ENCODE peak calls at places on chromosomes 5 and 9, in five cellular contexts. L is left ventricle myocardium inferior, V is dorsolateral prefrontal cortex, E is sigmoid colon, F is stomach. P is an unnamed sample.

GRCh38 chr5:37717613-37718431 is 122.0 kb downstream of the GDNF start:
- DNase-seq in L (no peak), V (no peak), E (peak), F (peak), P (peak)

GRCh38 chr5:119930490-119930889 is 301.1 kb downstream of the FAM170A start:
- DNase-seq in L (no peak), V (no peak), E (no peak), F (no peak), P (no peak)

GRCh38 chr5:117424559-117424958 is 849.9 kb upstream of the SEMA6A start:
- DNase-seq in L (no peak), V (no peak), E (no peak), F (no peak), P (no peak)

GRCh38 chr5:92372766-92373165 is 989.6 kb upstream of the ARRDC3 start:
- DNase-seq in L (no peak), V (no peak), E (no peak), F (no peak), P (no peak)

GRCh38 chr9:112864413-112864812 is 26.3 kb downstream of the SLC46A2 start:
- DNase-seq in L (no peak), V (no peak), E (no peak), F (no peak), P (no peak)

GRCh38 chr5:43305948-43306563 is 7.2 kb downstream of the HMGCS1 start:
- DNase-seq in L (no peak), V (no peak), E (no peak), F (no peak), P (no peak)

GRCh38 chr5:67268233-67269011 is 71.8 kb upstream of the CD180 start:
- DNase-seq in L (peak), V (peak), E (peak), F (peak), P (peak)

GRCh38 chr5:172616730-172617129 is 24.3 kb upstream of the NEURL1B start:
- DNase-seq in L (peak), V (no peak), E (peak), F (no peak), P (no peak)

GRCh38 chr5:102090770-102091169 is 205.3 kb downstream of the SLCO4C1 start:
- DNase-seq in L (no peak), V (no peak), E (no peak), F (no peak), P (no peak)

GRCh38 chr5:31407921-31408714 is 123.8 kb downstream of the DROSHA start:
- DNase-seq in L (no peak), V (no peak), E (no peak), F (no peak), P (no peak)

GRCh38 chr9:11933926-11934325 is 759.3 kb upstream of the TYRP1 start:
- DNase-seq in L (no peak), V (no peak), E (no peak), F (no peak), P (no peak)

GRCh38 chr5:109692852-109693251 is 3.1 kb downstream of the MAN2A1 start:
- DNase-seq in L (no peak), V (peak), E (no peak), F (no peak), P (no peak)

GRCh38 chr5:54518146-54519082 is 855 bp downstream of the SNX18 start:
- DNase-seq in L (peak), V (peak), E (peak), F (peak), P (no peak)

GRCh38 chr9:23434654-23435053 is 391.4 kb downstream of the ELAVL2 start:
- DNase-seq in L (no peak), V (no peak), E (no peak), F (no peak), P (no peak)

GRCh38 chr9:94824401-94824800 is 97.9 kb downstream of the AOPEP start:
- DNase-seq in L (no peak), V (no peak), E (no peak), F (no peak), P (no peak)
- TF ChIP-seq CTCF in L (no peak), V (no peak), E (no peak), F (no peak), P (no peak)

DNA sequence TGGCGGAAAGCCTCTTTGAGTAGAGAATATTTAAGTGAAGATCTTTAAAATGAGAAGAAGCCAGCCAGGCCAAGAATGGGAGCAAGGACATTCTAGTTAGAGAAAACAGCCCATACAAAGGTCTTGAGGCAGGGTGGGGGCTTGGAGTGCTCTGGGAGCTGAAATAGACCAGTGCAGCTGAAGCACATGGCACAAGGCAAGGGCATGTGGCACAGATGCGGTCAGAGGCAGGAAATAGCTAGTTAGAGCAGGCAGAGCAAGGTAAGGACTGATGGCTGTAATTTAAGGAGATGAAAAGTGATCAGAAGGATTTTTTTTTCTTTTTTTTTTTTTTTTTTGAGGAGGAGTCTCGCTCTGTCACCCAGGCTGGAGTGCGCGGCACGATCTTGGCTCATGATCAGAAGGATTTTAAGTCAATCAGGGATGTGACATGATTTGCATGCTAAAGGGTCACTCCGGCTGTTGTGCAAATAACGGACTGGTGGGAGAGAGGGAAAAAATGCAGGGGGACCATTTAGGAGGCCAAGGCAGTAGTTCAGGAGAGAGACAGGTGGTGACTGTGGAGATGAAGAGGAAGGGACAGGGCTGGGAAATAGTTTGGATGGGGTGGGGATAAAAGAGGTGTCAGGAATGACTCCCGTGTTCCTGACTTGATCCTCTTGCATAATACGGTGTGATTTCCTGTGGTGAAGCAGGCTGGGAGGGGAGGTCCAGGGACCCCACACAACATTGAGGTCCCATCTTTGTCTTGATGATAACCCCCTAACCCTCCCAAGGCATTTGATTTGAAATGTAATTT is 207.6 kb downstream of the HSPA4 start:
- DNase-seq in L (no peak), V (no peak), E (no peak), F (no peak), P (peak)
- H3K4me3 ChIP-seq in L (no peak), V (no peak), E (no peak), F (no peak), P (no peak)

DNA sequence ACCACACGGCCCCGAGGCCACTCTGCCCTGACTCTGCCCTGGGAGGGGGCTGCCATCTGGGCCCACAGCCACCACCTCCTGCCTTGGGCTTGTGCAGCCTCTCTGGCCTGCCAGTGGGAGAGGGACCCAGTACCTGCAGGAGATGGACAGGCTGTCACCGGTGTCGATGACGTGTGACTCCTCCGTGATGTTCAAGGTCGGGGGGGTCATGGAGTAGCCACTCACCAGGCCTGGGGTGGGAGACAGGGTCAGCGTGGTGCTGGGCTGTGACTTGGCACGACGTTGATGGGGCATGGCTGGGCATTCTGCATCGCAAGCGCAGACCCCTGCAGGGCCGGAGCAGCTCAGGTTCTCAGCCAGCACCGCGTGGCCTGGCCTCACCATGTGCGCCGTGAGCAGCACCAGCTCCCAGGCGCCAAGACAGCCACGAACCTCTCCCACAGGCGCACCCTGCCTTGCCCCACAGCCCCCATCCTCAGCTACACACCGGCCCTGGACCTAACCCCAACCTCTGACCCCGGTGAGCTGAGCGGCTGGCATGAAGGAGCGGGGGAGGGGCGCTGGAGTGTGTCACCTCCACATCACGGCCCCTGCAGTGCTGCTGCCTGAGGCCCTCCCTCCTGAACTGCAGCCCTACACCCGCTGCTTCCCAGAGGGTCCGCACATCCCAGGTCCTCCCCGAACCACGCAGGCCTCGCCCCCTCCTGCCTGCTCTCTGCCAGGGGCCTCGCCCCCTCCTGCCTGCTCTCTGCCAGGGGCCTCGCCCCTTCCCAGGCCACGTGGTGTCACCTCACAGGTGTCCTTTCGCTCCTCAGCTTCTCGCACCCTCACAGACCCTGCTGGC is 17.6 kb downstream of the FLT4 start:
- DNase-seq in L (no peak), V (no peak), E (no peak), F (no peak), P (no peak)
- TF ChIP-seq CTCF in L (no peak), V (no peak), E (no peak), F (no peak), P (no peak)

GRCh38 chr5:173745123-173745522 is 128.7 kb upstream of the BOD1 start:
- DNase-seq in L (no peak), V (no peak), E (no peak), F (no peak), P (no peak)
- H3K4me3 ChIP-seq in L (no peak), V (peak), E (no peak), F (no peak), P (no peak)